ENCODE peak calls at places on chromosomes 13 and 19, in five cellular contexts. O is adrenal gland, Q is HFF-Myc, C is A673, W is lung. J is an unnamed sample.

GRCh38 chr13:43684947-43685725 is 101.6 kb downstream of the ENOX1 start:
- DNase-seq in O (no peak), Q (no peak), C (no peak), W (no peak), J (no peak)

GRCh38 chr19:18883530-18884304 is 12.2 kb downstream of the CERS1 start:
- DNase-seq in O (no peak), Q (no peak), C (no peak), W (no peak), J (no peak)

GRCh38 chr19:17610384-17610783 is 54.9 kb downstream of the COLGALT1 start:
- DNase-seq in O (no peak), Q (no peak), C (peak; percentile 57), W (no peak), J (no peak)

GRCh38 chr13:74920361-74920760 is 561.6 kb downstream of the TBC1D4 start:
- DNase-seq in O (no peak), Q (no peak), C (no peak), W (no peak), J (no peak)

GRCh38 chr19:39167461-39168257 is 29.1 kb upstream of the NCCRP1 start:
- DNase-seq in O (no peak), Q (no peak), C (no peak), W (peak; percentile 72), J (no peak)

GRCh38 chr19:50718255-50719118 is 1.1 kb downstream of the SHANK1 start:
- DNase-seq in O (no peak), Q (no peak), C (no peak), W (no peak), J (no peak)

GRCh38 chr13:53782400-53783030 is 753.9 kb downstream of the OLFM4 start:
- DNase-seq in O (peak; percentile 28), Q (peak; percentile 4), C (peak; percentile 77), W (no peak), J (peak; percentile 24)

GRCh38 chr13:46296920-46297319 is 85.2 kb downstream of the LRRC63 start:
- DNase-seq in O (no peak), Q (peak; percentile 52), C (peak; percentile 49), W (no peak), J (no peak)

GRCh38 chr19:16470911-16471811 is 609 bp downstream of the EPS15L1 start:
- DNase-seq in O (peak; percentile 56), Q (no peak), C (peak; percentile 43), W (no peak), J (peak; percentile 27)

GRCh38 chr19:53664760-53665159 is 33.0 kb downstream of the DPRX start:
- DNase-seq in O (no peak), Q (no peak), C (no peak), W (no peak), J (no peak)

GRCh38 chr19:50030225-50030624 is 4.4 kb downstream of the ZNF473 start:
- DNase-seq in O (no peak), Q (no peak), C (no peak), W (no peak), J (no peak)

GRCh38 chr19:10262771-10263170 is 8.1 kb upstream of the ICAM1 start:
- DNase-seq in O (no peak), Q (no peak), C (no peak), W (no peak), J (no peak)

GRCh38 chr13:112587767-112588489 is at the start of gene TUBGCP3:
- DNase-seq in O (peak; percentile 88), Q (no peak), C (peak; percentile 90), W (peak; percentile 86), J (peak; percentile 82)
- TF ChIP-seq CTCF in O (peak; percentile 50), Q (no peak), C (no peak), W (no peak), J (no peak)

GRCh38 chr13:59747529-59747928 is 416.2 kb downstream of the DIAPH3 start:
- DNase-seq in O (no peak), Q (no peak), C (peak; percentile 56), W (no peak), J (no peak)
- TF ChIP-seq CTCF in O (no peak), Q (no peak), C (peak; percentile 29), W (no peak), J (no peak)

GRCh38 chr13:112330479-112331407 is 45.4 kb upstream of the SPACA7 start:
- DNase-seq in O (no peak), Q (no peak), C (no peak), W (no peak), J (no peak)

GRCh38 chr13:112332727-112333126 is 43.4 kb upstream of the SPACA7 start:
- DNase-seq in O (no peak), Q (no peak), C (no peak), W (no peak), J (no peak)

GRCh38 chr13:112331675-112332074 is 44.5 kb upstream of the SPACA7 start:
- DNase-seq in O (no peak), Q (no peak), C (no peak), W (no peak), J (no peak)

GRCh38 chr13:112333756-112334543 is 42.2 kb upstream of the SPACA7 start:
- DNase-seq in O (no peak), Q (no peak), C (no peak), W (no peak), J (no peak)

GRCh38 chr13:112335135-112335534 is 41.0 kb upstream of the SPACA7 start:
- DNase-seq in O (no peak), Q (no peak), C (peak; percentile 12), W (no peak), J (no peak)
- TF ChIP-seq CTCF in O (no peak), Q (no peak), C (peak; percentile 32), W (no peak), J (no peak)

GRCh38 chr13:49936085-49936942 is at the start of gene SPRYD7:
- DNase-seq in O (peak; percentile 98), Q (peak; percentile 93), C (peak; percentile 95), W (peak; percentile 99), J (peak; percentile 99)
- TF ChIP-seq CTCF in O (peak; percentile 92), Q (peak; percentile 75), C (peak; percentile 73), W (peak; percentile 78), J (peak; percentile 79)

GRCh38 chr19:6711605-6712004 is 8.8 kb downstream of the C3 start:
- DNase-seq in O (no peak), Q (no peak), C (no peak), W (no peak), J (no peak)

GRCh38 chr19:6709549-6709948 is 10.9 kb downstream of the C3 start:
- DNase-seq in O (no peak), Q (no peak), C (no peak), W (no peak), J (no peak)

GRCh38 chr19:6712231-6712630 is 8.2 kb downstream of the C3 start:
- DNase-seq in O (no peak), Q (no peak), C (no peak), W (no peak), J (no peak)

GRCh38 chr19:6711078-6711361 is 9.4 kb downstream of the C3 start:
- DNase-seq in O (no peak), Q (no peak), C (no peak), W (no peak), J (no peak)

GRCh38 chr19:6710273-6711077 is 10.0 kb downstream of the C3 start:
- DNase-seq in O (no peak), Q (no peak), C (no peak), W (no peak), J (no peak)
- TF ChIP-seq CTCF in O (no peak), Q (no peak), C (peak; percentile 43), W (no peak), J (no peak)

DNA sequence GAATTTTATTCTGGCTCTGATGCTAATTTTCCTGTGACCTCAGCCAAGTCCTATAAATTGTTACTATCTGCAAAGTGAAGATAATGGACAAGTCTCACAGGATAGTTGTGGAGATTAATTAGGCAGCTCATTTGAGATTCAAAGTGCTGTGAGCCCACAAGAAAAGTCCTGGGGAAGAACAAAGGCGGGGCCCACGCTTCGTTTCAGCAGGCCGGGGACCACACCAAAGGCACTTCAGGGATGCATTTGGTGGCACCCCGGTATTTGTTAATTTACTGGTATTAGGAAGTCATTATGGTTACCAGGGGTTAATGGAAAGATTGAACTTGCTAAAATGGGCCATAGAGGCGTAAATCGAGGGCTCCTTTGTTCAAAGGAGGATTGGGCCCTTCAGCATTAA is 511.0 kb downstream of the IRS2 start:
- DNase-seq in O (no peak), Q (no peak), C (no peak), W (no peak), J (no peak)
- TF ChIP-seq CTCF in O (no peak), Q (no peak), C (no peak), W (no peak), J (no peak)

GRCh38 chr13:109332501-109333499 is 453.6 kb downstream of the IRS2 start:
- DNase-seq in O (no peak), Q (no peak), C (no peak), W (no peak), J (no peak)
- TF ChIP-seq CTCF in O (no peak), Q (no peak), C (no peak), W (no peak), J (no peak)

DNA sequence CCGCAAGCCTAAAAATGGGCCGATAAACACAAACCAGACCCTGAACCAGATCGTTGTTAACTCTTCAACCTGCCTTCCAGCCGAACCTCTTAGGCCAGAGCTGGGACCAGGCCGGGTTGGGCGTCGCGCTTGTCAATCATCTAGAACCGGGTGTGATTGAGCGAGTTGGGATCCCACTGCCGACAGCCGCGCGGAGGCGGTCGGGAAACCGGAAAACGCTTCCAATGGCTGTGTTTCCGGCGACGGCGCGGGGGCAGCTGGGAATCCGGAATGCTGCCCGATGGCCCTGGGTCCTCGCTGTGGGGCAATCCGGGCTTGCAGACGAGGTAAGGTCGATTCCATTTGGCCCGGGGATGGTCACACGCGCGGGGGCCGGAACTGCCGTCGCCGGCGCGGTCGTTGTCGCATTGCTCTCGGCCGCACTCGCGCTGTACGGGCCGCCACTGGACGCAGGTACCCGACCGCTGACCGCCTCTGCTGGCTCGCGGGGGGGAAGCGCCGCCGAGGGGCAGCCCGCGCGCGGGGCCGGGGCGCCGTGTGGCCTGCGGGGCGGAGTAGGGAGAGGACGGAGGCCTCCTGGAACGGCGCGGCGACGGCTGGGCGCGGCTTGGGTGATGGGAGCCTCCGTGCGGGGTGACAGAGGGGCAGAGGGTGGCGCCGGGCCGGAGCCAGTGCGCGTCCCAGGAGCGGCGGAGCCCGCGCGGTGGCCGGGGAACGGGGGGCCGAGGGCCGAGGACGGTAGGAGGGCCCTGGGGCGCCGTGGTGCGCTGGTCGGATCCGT is at the start of gene NAXD:
- DNase-seq in O (peak; percentile 96), Q (peak; percentile 68), C (peak; percentile 97), W (peak; percentile 95), J (peak; percentile 89)
- TF ChIP-seq CTCF in O (peak; percentile 2), Q (no peak), C (no peak), W (no peak), J (no peak)

J was measured in endothelial cell.